ENCODE peak calls at places on chromosomes 4 and X, in ten cellular contexts. T is AG10803, L is esophagus muscularis mucosa, Z is cardiac muscle cell, S is BJ, X is astrocyte of the spinal cord, R is heart left ventricle, I is mammary epithelial cell, U is thyroid gland, J is pancreas. H is an unnamed sample.

GRCh38 chr4:39114436-39114835 is 52.4 kb downstream of the KLHL5 start:
- DNase-seq in J (no peak), L (no peak), R (no peak), Z (no peak), T (no peak), U (no peak), S (no peak), I (no peak), X (no peak), H (no peak)

GRCh38 chrX:124086411-124086810 is 124.9 kb downstream of the STAG2 start:
- DNase-seq in I (no peak), J (no peak), S (no peak), R (no peak), Z (no peak), U (no peak), T (no peak), X (no peak), L (no peak), H (no peak)

GRCh38 chr4:6548201-6548881 is 26.6 kb upstream of the MAN2B2 start:
- DNase-seq in L (no peak), I (peak), T (peak), X (peak), R (no peak), Z (peak), U (no peak), S (no peak), J (no peak), H (no peak)

GRCh38 chr4:24488399-24489164 is 95.8 kb downstream of the DHX15 start:
- DNase-seq in S (no peak), J (peak), R (peak), Z (peak), U (peak), T (peak), I (peak), X (peak), L (no peak), H (no peak)

GRCh38 chr4:121462660-121463261 is 81.9 kb upstream of the QRFPR start:
- DNase-seq in S (peak), J (no peak), R (peak), X (peak), Z (peak), T (peak), U (peak), L (no peak), I (peak), H (peak)

GRCh38 chr4:78099058-78099457 is 41.9 kb downstream of the FRAS1 start:
- DNase-seq in Z (no peak), L (no peak), X (no peak), I (no peak), T (no peak), S (no peak), J (no peak), U (no peak), R (no peak), H (no peak)

GRCh38 chrX:110514498-110514897 is 155.8 kb downstream of the RTL9 start:
- DNase-seq in R (no peak), L (no peak), X (no peak), S (no peak), Z (no peak), U (no peak), T (no peak), I (no peak), J (no peak), H (no peak)

GRCh38 chrX:46574337-46574940 is 874 bp downstream of the CHST7 start:
- DNase-seq in L (no peak), U (peak), I (peak), X (no peak), T (no peak), R (no peak), J (no peak), Z (peak), S (no peak), H (no peak)

GRCh38 chr4:128384091-128384520 is 96.5 kb upstream of the PGRMC2 start:
- DNase-seq in X (peak), Z (peak), S (peak), U (no peak), L (peak), J (no peak), R (no peak), I (no peak), T (peak), H (no peak)

GRCh38 chr4:173301518-173302201 is 32.5 kb downstream of the HMGB2 start:
- DNase-seq in T (peak), X (peak), I (no peak), U (no peak), L (no peak), R (no peak), J (no peak), S (no peak), Z (peak), H (peak)

GRCh38 chrX:143994206-143994605 is 110.3 kb downstream of the UBE2NL start:
- DNase-seq in J (no peak), S (no peak), T (no peak), I (peak), Z (no peak), L (no peak), U (no peak), X (peak), R (no peak), H (no peak)

GRCh38 chr4:16844796-16845586 is 53.5 kb downstream of the LDB2 start:
- DNase-seq in U (no peak), R (no peak), S (no peak), I (no peak), T (no peak), Z (peak), L (no peak), X (peak), J (no peak), H (peak)

GRCh38 chr4:187215438-187215837 is 491.8 kb upstream of the FAT1 start:
- DNase-seq in R (no peak), J (no peak), I (no peak), T (no peak), X (no peak), L (no peak), Z (no peak), S (no peak), U (no peak), H (no peak)

GRCh38 chrX:13748486-13748885 is 13.9 kb downstream of the OFD1 start:
- DNase-seq in S (no peak), L (no peak), Z (no peak), R (no peak), T (no peak), J (no peak), I (no peak), U (no peak), X (no peak), H (no peak)

GRCh38 chrX:13741695-13742094 is 7.1 kb downstream of the OFD1 start:
- DNase-seq in I (no peak), L (no peak), X (no peak), J (no peak), R (no peak), Z (no peak), U (no peak), T (no peak), S (no peak), H (no peak)

GRCh38 chrX:13747836-13748235 is 13.3 kb downstream of the OFD1 start:
- DNase-seq in S (no peak), R (no peak), I (peak), L (no peak), X (peak), Z (peak), U (peak), J (no peak), T (peak), H (peak)

GRCh38 chrX:13742397-13743176 is 8.0 kb downstream of the OFD1 start:
- DNase-seq in U (no peak), I (no peak), L (no peak), J (no peak), T (no peak), X (no peak), Z (peak), S (no peak), R (no peak), H (no peak)
- H3K4me3 ChIP-seq in U (no peak), I (no peak), L (no peak), J (no peak), T (no peak), X (no peak), Z (no peak), S (no peak), R (no peak), H (no peak)

GRCh38 chr4:54976682-54977081 is 148.7 kb downstream of the KDR start:
- DNase-seq in R (no peak), L (no peak), Z (no peak), I (no peak), X (no peak), J (no peak), T (no peak), U (no peak), S (no peak), H (no peak)
- TF ChIP-seq CTCF in R (no peak), L (no peak), Z (no peak), I (no peak), X (peak), J (no peak), T (no peak), U (no peak), S (no peak), H (no peak)

GRCh38 chr4:185638548-185639301 is 103.4 kb upstream of the PDLIM3 start:
- DNase-seq in R (no peak), T (peak), J (no peak), Z (peak), S (no peak), I (no peak), L (no peak), U (no peak), X (no peak), H (no peak)
- H3K4me3 ChIP-seq in R (no peak), T (peak), J (no peak), Z (no peak), S (no peak), I (no peak), L (peak), U (no peak), X (peak), H (no peak)

DNA sequence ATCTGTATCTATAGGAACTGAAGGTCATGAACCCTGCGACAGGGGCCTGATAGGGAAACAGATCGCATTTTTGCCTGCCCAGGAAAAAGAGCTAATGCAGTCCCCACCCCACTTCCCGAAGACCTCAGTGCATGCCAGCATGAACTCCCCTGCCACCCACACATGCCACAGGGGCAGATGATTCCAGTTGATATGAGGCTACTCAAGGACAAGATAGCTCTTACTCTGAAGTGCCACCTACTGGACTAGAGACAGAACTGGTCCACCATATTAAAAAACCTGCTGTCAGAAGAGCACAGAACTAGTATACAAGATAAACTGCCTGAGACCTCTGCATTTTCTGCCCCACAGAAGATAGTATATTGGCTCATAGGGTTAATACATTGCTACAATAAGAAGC is 68.0 kb downstream of the YIPF7 start:
- DNase-seq in L (no peak), I (peak), U (no peak), S (no peak), T (no peak), J (no peak), R (no peak), Z (no peak), X (no peak), H (no peak)
- TF ChIP-seq CTCF in L (no peak), I (peak), U (no peak), S (no peak), T (no peak), J (no peak), R (no peak), Z (no peak), X (no peak), H (no peak)

DNA sequence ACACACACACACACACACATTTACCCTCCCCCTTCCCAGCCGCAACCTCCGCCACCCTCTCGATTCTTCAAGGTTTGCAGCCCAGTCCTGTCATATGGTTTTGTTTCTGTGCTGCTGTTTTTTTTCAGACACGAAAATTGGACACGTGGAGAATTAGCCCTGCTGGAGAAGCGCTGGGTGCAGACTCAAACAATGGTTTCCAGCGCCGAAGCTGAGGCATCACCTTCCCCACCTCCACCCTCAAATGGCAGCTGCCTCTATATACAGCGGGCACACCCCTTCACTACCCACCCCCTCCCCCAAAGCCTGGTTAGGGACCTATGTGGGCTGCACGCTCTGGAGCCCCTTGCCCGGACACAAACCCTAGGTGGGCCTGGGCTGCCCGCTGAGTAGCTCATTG is 87.9 kb downstream of the BCOR start:
- DNase-seq in I (no peak), X (no peak), L (no peak), T (no peak), U (no peak), R (no peak), J (no peak), S (no peak), Z (no peak), H (no peak)
- H3K4me3 ChIP-seq in I (no peak), X (no peak), L (no peak), T (no peak), U (no peak), R (no peak), J (no peak), S (no peak), Z (no peak), H (no peak)

DNA sequence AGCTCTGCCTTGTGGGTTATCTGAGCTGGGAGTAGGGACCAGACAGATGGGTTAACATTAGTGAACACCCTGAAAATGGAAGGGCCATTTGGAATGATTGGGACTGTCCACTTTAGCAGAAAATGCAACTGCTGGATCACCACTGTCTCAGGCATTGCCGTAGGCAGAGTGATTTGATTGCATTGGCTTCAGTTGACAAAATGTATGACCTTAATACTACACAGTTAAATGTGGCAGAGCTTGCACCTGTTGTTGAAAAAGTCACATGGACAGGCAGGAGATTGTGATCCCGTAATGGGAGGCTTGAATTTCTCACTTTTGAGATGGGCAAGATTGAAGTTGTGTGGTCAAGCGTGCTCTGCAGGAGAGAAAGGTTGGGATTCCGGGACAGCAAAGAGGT is 166.5 kb upstream of the PUDP start:
- DNase-seq in X (no peak), L (no peak), J (no peak), I (no peak), U (no peak), Z (no peak), R (no peak), T (no peak), S (no peak), H (no peak)
- TF ChIP-seq CTCF in X (no peak), L (no peak), J (no peak), I (no peak), U (no peak), Z (no peak), R (no peak), T (no peak), S (no peak), H (no peak)

GRCh38 chr4:110159544-110159943 is 38.9 kb downstream of the ELOVL6 start:
- DNase-seq in S (no peak), T (no peak), U (no peak), Z (no peak), X (no peak), R (no peak), I (no peak), J (no peak), L (no peak), H (no peak)
- H3K4me3 ChIP-seq in S (no peak), T (no peak), U (no peak), Z (no peak), X (no peak), R (no peak), I (no peak), J (no peak), L (no peak), H (no peak)

GRCh38 chr4:5370286-5370685 is 319.0 kb downstream of the STK32B start:
- DNase-seq in I (peak), T (peak), L (no peak), U (no peak), X (peak), J (no peak), S (peak), Z (no peak), R (no peak), H (no peak)

GRCh38 chr4:5365071-5366008 is 314.1 kb downstream of the STK32B start:
- DNase-seq in L (no peak), T (peak), Z (peak), X (peak), S (peak), U (no peak), R (no peak), J (no peak), I (peak), H (no peak)

GRCh38 chr4:5366421-5366820 is 315.1 kb downstream of the STK32B start:
- DNase-seq in L (no peak), Z (no peak), R (no peak), X (no peak), J (no peak), I (peak), S (peak), T (peak), U (no peak), H (no peak)

GRCh38 chr4:5366009-5366386 is 314.7 kb downstream of the STK32B start:
- DNase-seq in L (no peak), J (no peak), T (no peak), I (no peak), X (no peak), U (no peak), S (no peak), R (no peak), Z (no peak), H (no peak)

GRCh38 chr4:5368426-5368825 is 317.1 kb downstream of the STK32B start:
- DNase-seq in U (no peak), R (no peak), L (no peak), T (no peak), S (no peak), X (no peak), J (no peak), Z (no peak), I (no peak), H (no peak)
- TF ChIP-seq CTCF in U (no peak), R (no peak), L (no peak), T (no peak), S (no peak), X (no peak), J (no peak), Z (no peak), I (no peak), H (no peak)

DNA sequence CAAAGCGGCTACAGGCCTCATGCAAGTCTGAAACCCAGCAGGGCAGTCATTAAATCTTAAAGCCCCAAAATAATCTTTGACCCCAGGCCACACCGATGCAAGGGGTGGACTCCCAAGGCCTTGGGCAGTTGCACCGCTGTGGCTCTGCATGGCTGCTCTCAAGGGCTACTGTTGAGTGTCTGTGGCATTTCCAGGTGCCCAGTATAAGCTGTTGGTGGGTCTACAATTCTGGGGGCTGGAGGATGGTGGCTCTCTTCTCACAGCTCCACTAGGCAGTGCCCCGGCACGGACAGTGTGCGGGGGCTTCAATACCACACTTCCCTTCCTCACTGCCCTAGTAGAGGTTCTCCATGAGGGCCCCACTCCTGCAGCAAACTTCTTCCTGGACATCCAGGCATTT is 60.1 kb downstream of the NWD2 start:
- DNase-seq in U (no peak), R (no peak), J (no peak), X (no peak), L (no peak), T (no peak), Z (no peak), S (no peak), I (no peak), H (no peak)
- H3K4me3 ChIP-seq in U (no peak), R (no peak), J (no peak), X (no peak), L (no peak), T (no peak), Z (no peak), S (no peak), I (no peak), H (no peak)